ENCODE peak calls at places on chromosomes 11 and 22, in six cellular contexts. One of them, this sample, is unnamed.

GRCh38 chr22:27046126-27046525 is 388.7 kb downstream of the MIAT start:
- DNase-seq in GM12878: no peak
- DNase-seq in HCT116: no peak
- DNase-seq in HepG2: no peak
- DNase-seq in K562: no peak
- DNase-seq in H1: no peak
- DNase-seq in this sample: no peak

GRCh38 chr11:12235945-12236743 is 125.8 kb downstream of the MICAL2 start:
- DNase-seq in HepG2: peak; percentile 58
- DNase-seq in GM12878: peak; percentile 48
- DNase-seq in K562: peak; percentile 62
- DNase-seq in H1: no peak
- DNase-seq in HCT116: peak; percentile 32
- DNase-seq in this sample: peak; percentile 71

GRCh38 chr11:92696076-92696475 is 273.4 kb upstream of the MTNR1B start:
- DNase-seq in HCT116: no peak
- DNase-seq in H1: no peak
- DNase-seq in GM12878: no peak
- DNase-seq in HepG2: no peak
- DNase-seq in K562: no peak
- DNase-seq in this sample: no peak

GRCh38 chr22:47089374-47089773 is 326.9 kb downstream of the TBC1D22A start:
- DNase-seq in HepG2: no peak
- DNase-seq in GM12878: no peak
- DNase-seq in H1: no peak
- DNase-seq in K562: peak; percentile 17
- DNase-seq in HCT116: no peak
- DNase-seq in this sample: no peak

GRCh38 chr11:9396310-9396709 is 11.9 kb downstream of the IPO7 start:
- DNase-seq in H1: no peak
- DNase-seq in HepG2: no peak
- DNase-seq in K562: no peak
- DNase-seq in HCT116: no peak
- DNase-seq in GM12878: no peak
- DNase-seq in this sample: no peak

GRCh38 chr11:117488996-117489952 is 161.6 kb downstream of the CEP164 start:
- DNase-seq in K562: no peak
- DNase-seq in HCT116: no peak
- DNase-seq in H1: no peak
- DNase-seq in GM12878: no peak
- DNase-seq in HepG2: no peak
- DNase-seq in this sample: no peak

GRCh38 chr11:70862093-70862492 is 390.3 kb downstream of the SHANK2 start:
- DNase-seq in GM12878: no peak
- DNase-seq in H1: no peak
- DNase-seq in HepG2: no peak
- DNase-seq in K562: no peak
- DNase-seq in HCT116: no peak
- DNase-seq in this sample: no peak

GRCh38 chr11:16805942-16806341 is 67.5 kb downstream of the C11orf58 start:
- DNase-seq in HepG2: peak; percentile 91
- DNase-seq in GM12878: no peak
- DNase-seq in H1: no peak
- DNase-seq in K562: no peak
- DNase-seq in HCT116: no peak
- DNase-seq in this sample: no peak

GRCh38 chr22:38982008-38982927 is at the start of gene APOBEC3B:
- DNase-seq in HepG2: peak; percentile 86
- DNase-seq in HCT116: peak; percentile 81
- DNase-seq in H1: no peak
- DNase-seq in K562: peak; percentile 76
- DNase-seq in GM12878: peak; percentile 85
- DNase-seq in this sample: peak; percentile 79

GRCh38 chr11:44559207-44559943 is 6.1 kb upstream of the CD82 start:
- DNase-seq in H1: peak; percentile 44
- DNase-seq in HCT116: no peak
- DNase-seq in HepG2: no peak
- DNase-seq in GM12878: peak; percentile 85
- DNase-seq in K562: no peak
- DNase-seq in this sample: no peak

GRCh38 chr11:125724125-125724524 is 22.0 kb upstream of the PATE1 start:
- DNase-seq in GM12878: no peak
- DNase-seq in HCT116: peak; percentile 12
- DNase-seq in K562: no peak
- DNase-seq in HepG2: peak; percentile 22
- DNase-seq in H1: no peak
- DNase-seq in this sample: peak; percentile 49

GRCh38 chr22:33811686-33812085 is 108.6 kb downstream of the LARGE1 start:
- DNase-seq in H1: no peak
- DNase-seq in K562: no peak
- DNase-seq in GM12878: no peak
- DNase-seq in HepG2: no peak
- DNase-seq in HCT116: no peak
- DNase-seq in this sample: no peak

GRCh38 chr11:129849447-129850130 is 33.9 kb downstream of the TMEM45B start:
- DNase-seq in H1: no peak
- DNase-seq in HCT116: no peak
- DNase-seq in HepG2: no peak
- DNase-seq in GM12878: no peak
- DNase-seq in K562: no peak
- DNase-seq in this sample: no peak

GRCh38 chr22:40922484-40923303 is 28.5 kb upstream of the RBX1 start:
- DNase-seq in K562: peak; percentile 26
- DNase-seq in H1: no peak
- DNase-seq in HCT116: peak; percentile 29
- DNase-seq in HepG2: peak; percentile 40
- DNase-seq in GM12878: peak; percentile 47
- DNase-seq in this sample: peak; percentile 83

GRCh38 chr11:121366970-121367369 is 74.4 kb downstream of the SC5D start:
- DNase-seq in GM12878: no peak
- DNase-seq in HCT116: no peak
- DNase-seq in H1: no peak
- DNase-seq in K562: no peak
- DNase-seq in HepG2: no peak
- DNase-seq in this sample: no peak

GRCh38 chr11:77726524-77726923 is 88.9 kb upstream of the CLNS1A start:
- DNase-seq in GM12878: peak; percentile 38
- DNase-seq in H1: no peak
- DNase-seq in K562: peak; percentile 14
- DNase-seq in HepG2: no peak
- DNase-seq in HCT116: no peak
- DNase-seq in this sample: no peak

GRCh38 chr11:113470233-113470632 is 5.0 kb downstream of the DRD2 start:
- DNase-seq in GM12878: no peak
- DNase-seq in HCT116: no peak
- DNase-seq in H1: no peak
- DNase-seq in K562: no peak
- DNase-seq in HepG2: no peak
- DNase-seq in this sample: no peak

GRCh38 chr11:8870461-8871282 is 40.3 kb upstream of the AKIP1 start:
- DNase-seq in K562: peak; percentile 10
- DNase-seq in HCT116: peak; percentile 68
- DNase-seq in HepG2: no peak
- DNase-seq in H1: peak; percentile 34
- DNase-seq in GM12878: no peak
- DNase-seq in this sample: peak; percentile 68

GRCh38 chr11:8258771-8259170 is 4.9 kb downstream of the LMO1 start:
- DNase-seq in K562: no peak
- DNase-seq in GM12878: no peak
- DNase-seq in H1: no peak
- DNase-seq in HepG2: no peak
- DNase-seq in HCT116: no peak
- DNase-seq in this sample: no peak

GRCh38 chr11:65537620-65538231 is 12.8 kb downstream of the SCYL1 start:
- DNase-seq in HepG2: no peak
- DNase-seq in H1: no peak
- DNase-seq in GM12878: no peak
- DNase-seq in K562: no peak
- DNase-seq in HCT116: no peak
- DNase-seq in this sample: no peak

GRCh38 chr22:40210814-40211213 is 33.1 kb downstream of the TNRC6B start:
- DNase-seq in GM12878: peak; percentile 72
- DNase-seq in H1: no peak
- DNase-seq in HCT116: no peak
- DNase-seq in K562: no peak
- DNase-seq in HepG2: no peak
- DNase-seq in this sample: no peak

GRCh38 chr11:133212201-133212600 is 320.1 kb downstream of the OPCML start:
- DNase-seq in HepG2: no peak
- DNase-seq in HCT116: no peak
- DNase-seq in GM12878: no peak
- DNase-seq in K562: no peak
- DNase-seq in H1: no peak
- DNase-seq in this sample: no peak

GRCh38 chr11:133219543-133219942 is 312.8 kb downstream of the OPCML start:
- DNase-seq in HCT116: no peak
- DNase-seq in GM12878: no peak
- DNase-seq in HepG2: no peak
- DNase-seq in H1: no peak
- DNase-seq in K562: no peak
- DNase-seq in this sample: no peak

GRCh38 chr11:133215529-133216230 is 316.6 kb downstream of the OPCML start:
- DNase-seq in HepG2: no peak
- DNase-seq in K562: no peak
- DNase-seq in H1: no peak
- DNase-seq in HCT116: no peak
- DNase-seq in GM12878: no peak
- DNase-seq in this sample: no peak

GRCh38 chr11:133214646-133215045 is 317.7 kb downstream of the OPCML start:
- DNase-seq in GM12878: no peak
- DNase-seq in H1: no peak
- DNase-seq in HepG2: no peak
- DNase-seq in K562: no peak
- DNase-seq in HCT116: no peak
- DNase-seq in this sample: no peak
- H2AFZ ChIP-seq in GM12878: no peak overlapping the region
- H2AFZ ChIP-seq in H1: no peak overlapping the region
- H2AFZ ChIP-seq in HepG2: no peak overlapping the region
- H2AFZ ChIP-seq in K562: no peak overlapping the region
- H2AFZ ChIP-seq in HCT116: no peak overlapping the region
- H2AFZ ChIP-seq in this sample: no peak overlapping the region

GRCh38 chr22:50271519-50271970 is 1.4 kb upstream of the MAPK11 start:
- DNase-seq in K562: peak; percentile 82
- DNase-seq in GM12878: no peak
- DNase-seq in HepG2: peak; percentile 34
- DNase-seq in HCT116: no peak
- DNase-seq in H1: no peak
- DNase-seq in this sample: peak; percentile 47
- TF ChIP-seq EZH2 in K562: no peak
- TF ChIP-seq EZH2 in GM12878: no peak
- TF ChIP-seq EZH2 in HepG2: no peak
- TF ChIP-seq EZH2 in HCT116: no peak
- TF ChIP-seq EZH2 in H1: no peak
- TF ChIP-seq EZH2 in this sample: no peak

GRCh38 chr22:48757581-48757980 is 1070.1 kb downstream of the BRD1 start:
- DNase-seq in GM12878: no peak
- DNase-seq in K562: no peak
- DNase-seq in H1: no peak
- DNase-seq in HepG2: no peak
- DNase-seq in HCT116: no peak
- DNase-seq in this sample: no peak
- TF ChIP-seq MAX in GM12878: no peak
- TF ChIP-seq MAX in K562: no peak
- TF ChIP-seq MAX in H1: no peak
- TF ChIP-seq MAX in HepG2: no peak
- TF ChIP-seq MAX in HCT116: no peak
- TF ChIP-seq MAX in this sample: no peak

DNA sequence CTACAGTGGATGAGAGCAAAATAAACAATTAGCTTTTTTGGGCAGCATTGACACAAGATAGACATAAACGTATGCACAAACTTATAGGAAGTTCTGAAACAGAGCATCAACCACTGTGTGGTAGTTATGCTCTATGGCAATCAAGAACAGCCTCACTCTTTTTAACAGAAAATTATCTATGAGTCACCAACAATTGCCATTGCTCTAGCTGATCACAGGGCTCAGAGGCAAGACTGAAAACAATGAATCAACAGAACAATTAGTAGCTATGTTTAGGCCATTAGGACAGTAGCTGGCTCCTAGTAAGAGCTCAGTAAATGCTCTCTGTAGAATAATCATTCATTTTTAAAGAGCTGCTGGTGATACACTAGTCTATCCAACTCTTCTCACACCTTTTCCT is 34.9 kb upstream of the PICALM start:
- DNase-seq in HCT116: no peak
- DNase-seq in K562: no peak
- DNase-seq in HepG2: no peak
- DNase-seq in GM12878: no peak
- DNase-seq in H1: no peak
- DNase-seq in this sample: peak; percentile 73
- H2AFZ ChIP-seq in HCT116: no peak overlapping the region
- H2AFZ ChIP-seq in K562: peak overlapping the region; percentile 34
- H2AFZ ChIP-seq in HepG2: no peak overlapping the region
- H2AFZ ChIP-seq in GM12878: no peak overlapping the region
- H2AFZ ChIP-seq in H1: no peak overlapping the region
- H2AFZ ChIP-seq in this sample: no peak overlapping the region